ENCODE peak calls at places on chromosomes 1 and 21, in six cellular contexts. A is right cardiac atrium; Z is LHCN-M2; Q is EL; S is activated CD4-positive, alpha-beta memory T cell treated with anti-CD3 and anti-CD28 coated beads for 36 hours; K is Ammon's horn. F is an unnamed sample.

GRCh38 chr21:16046625-16047340 is 317.0 kb downstream of the USP25 start:
- DNase-seq in Q (peak), K (no peak), Z (peak), A (no peak), S (no peak), F (no peak)

GRCh38 chr1:33429846-33430750 is 797 bp downstream of the PHC2 start:
- DNase-seq in S (no peak), K (peak), Z (no peak), Q (no peak), A (peak), F (peak)

GRCh38 chr1:219066631-219067349 is 106.9 kb upstream of the LYPLAL1 start:
- DNase-seq in Q (peak), A (no peak), S (no peak), Z (peak), K (peak), F (no peak)

GRCh38 chr1:67339623-67340343 is 32.1 kb downstream of the IL12RB2 start:
- DNase-seq in Z (peak), A (no peak), Q (peak), S (peak), K (peak), F (peak)

GRCh38 chr1:94983343-94983742 is 56.4 kb upstream of the CNN3 start:
- DNase-seq in Z (peak), Q (peak), A (no peak), S (no peak), K (no peak), F (no peak)

GRCh38 chr1:15170071-15170470 is 16.5 kb downstream of the TMEM51 start:
- DNase-seq in K (no peak), Z (no peak), A (no peak), S (no peak), Q (no peak), F (no peak)

GRCh38 chr21:36783612-36784383 is 84.9 kb downstream of the SIM2 start:
- DNase-seq in A (no peak), K (no peak), S (peak), Z (peak), Q (peak), F (no peak)

GRCh38 chr1:46621930-46622329 is 5.3 kb upstream of the MOB3C start:
- DNase-seq in Z (peak), A (no peak), S (no peak), Q (peak), K (no peak), F (no peak)

GRCh38 chr1:18927654-18928272 is 25.4 kb upstream of the ALDH4A1 start:
- DNase-seq in Z (no peak), A (peak), Q (peak), S (peak), K (no peak), F (peak)

GRCh38 chr1:3465091-3465934 is 10.8 kb downstream of the ARHGEF16 start:
- DNase-seq in K (no peak), S (no peak), Z (no peak), A (peak), Q (no peak), F (no peak)

GRCh38 chr1:242425232-242425631 is 99.3 kb downstream of the PLD5 start:
- DNase-seq in S (peak), A (no peak), Z (peak), K (no peak), Q (peak), F (peak)

GRCh38 chr1:64584479-64584878 is 114.5 kb downstream of the CACHD1 start:
- DNase-seq in Q (no peak), A (no peak), Z (no peak), S (no peak), K (no peak), F (no peak)

GRCh38 chr1:244796719-244797406 is 38.6 kb upstream of the COX20 start:
- DNase-seq in S (peak), K (peak), Q (peak), A (no peak), Z (peak), F (peak)

GRCh38 chr1:22969224-22969829 is 3.3 kb downstream of the LACTBL1 start:
- DNase-seq in S (no peak), K (peak), A (no peak), Q (peak), Z (peak), F (no peak)

GRCh38 chr1:64654519-64655341 is 90.1 kb upstream of the RAVER2 start:
- DNase-seq in S (no peak), A (no peak), Q (peak), K (peak), Z (no peak), F (no peak)

GRCh38 chr1:7393141-7393540 is 378.0 kb upstream of the VAMP3 start:
- DNase-seq in K (no peak), S (no peak), A (no peak), Q (peak), Z (peak), F (no peak)

GRCh38 chr21:43866659-43867331 is 1.8 kb downstream of the AGPAT3 start:
- DNase-seq in Q (peak), Z (no peak), K (no peak), S (peak), A (no peak), F (peak)

GRCh38 chr1:156930483-156930882 is 10.1 kb downstream of the LRRC71 start:
- DNase-seq in A (no peak), K (no peak), Q (no peak), Z (no peak), S (no peak), F (no peak)

F was measured in activated naive CD4-positive, alpha-beta T cell treated with anti-CD3 and anti-CD28 coated beads for 36 hours.